ENCODE peak calls at places on chromosomes 4 and X, in ten cellular contexts. One of them, this sample, is unnamed.

GRCh38 chrX:110691446-110691845 is 104.2 kb downstream of the CHRDL1 start:
- DNase-seq in stomach: no peak
- DNase-seq in transverse colon: no peak
- DNase-seq in sigmoid colon: no peak
- DNase-seq in GM12878: no peak
- DNase-seq in esophagus muscularis mucosa: no peak
- DNase-seq in SK-N-SH: no peak
- DNase-seq in H1: no peak
- DNase-seq in A549: no peak
- DNase-seq in tibial nerve: no peak
- DNase-seq in this sample: no peak

GRCh38 chr4:61541474-61541873 is 341.3 kb downstream of the ADGRL3 start:
- DNase-seq in stomach: no peak
- DNase-seq in transverse colon: no peak
- DNase-seq in A549: no peak
- DNase-seq in sigmoid colon: no peak
- DNase-seq in SK-N-SH: no peak
- DNase-seq in GM12878: no peak
- DNase-seq in tibial nerve: no peak
- DNase-seq in H1: no peak
- DNase-seq in esophagus muscularis mucosa: no peak
- DNase-seq in this sample: no peak

GRCh38 chr4:99893991-99894981 is at the start of gene LAMTOR3:
- DNase-seq in stomach: peak; percentile 91
- DNase-seq in H1: peak; percentile 70
- DNase-seq in sigmoid colon: peak; percentile 96
- DNase-seq in transverse colon: peak; percentile 94
- DNase-seq in tibial nerve: peak; percentile 77
- DNase-seq in esophagus muscularis mucosa: peak; percentile 97
- DNase-seq in GM12878: peak; percentile 75
- DNase-seq in A549: peak; percentile 87
- DNase-seq in SK-N-SH: peak; percentile 96
- DNase-seq in this sample: peak; percentile 92

GRCh38 chr4:19523964-19524363 is 727.7 kb upstream of the SLIT2 start:
- DNase-seq in stomach: no peak
- DNase-seq in tibial nerve: no peak
- DNase-seq in A549: no peak
- DNase-seq in esophagus muscularis mucosa: no peak
- DNase-seq in H1: no peak
- DNase-seq in sigmoid colon: no peak
- DNase-seq in SK-N-SH: no peak
- DNase-seq in GM12878: no peak
- DNase-seq in transverse colon: no peak
- DNase-seq in this sample: no peak

GRCh38 chr4:56704074-56704473 is 23.0 kb upstream of the HOPX start:
- DNase-seq in stomach: no peak
- DNase-seq in A549: no peak
- DNase-seq in tibial nerve: no peak
- DNase-seq in transverse colon: no peak
- DNase-seq in esophagus muscularis mucosa: no peak
- DNase-seq in sigmoid colon: no peak
- DNase-seq in GM12878: no peak
- DNase-seq in H1: no peak
- DNase-seq in SK-N-SH: no peak
- DNase-seq in this sample: no peak

GRCh38 chr4:16890651-16891050 is 7.8 kb downstream of the LDB2 start:
- DNase-seq in transverse colon: no peak
- DNase-seq in esophagus muscularis mucosa: no peak
- DNase-seq in tibial nerve: no peak
- DNase-seq in GM12878: no peak
- DNase-seq in stomach: no peak
- DNase-seq in SK-N-SH: no peak
- DNase-seq in H1: no peak
- DNase-seq in A549: no peak
- DNase-seq in sigmoid colon: no peak
- DNase-seq in this sample: no peak

GRCh38 chr4:68651932-68652331 is 18.5 kb downstream of the UGT2B15 start:
- DNase-seq in sigmoid colon: no peak
- DNase-seq in GM12878: no peak
- DNase-seq in tibial nerve: no peak
- DNase-seq in stomach: no peak
- DNase-seq in esophagus muscularis mucosa: no peak
- DNase-seq in A549: no peak
- DNase-seq in H1: no peak
- DNase-seq in SK-N-SH: no peak
- DNase-seq in transverse colon: no peak
- DNase-seq in this sample: no peak

GRCh38 chr4:40253906-40254305 is 57.1 kb downstream of the RHOH start:
- DNase-seq in transverse colon: no peak
- DNase-seq in GM12878: no peak
- DNase-seq in SK-N-SH: no peak
- DNase-seq in stomach: no peak
- DNase-seq in tibial nerve: no peak
- DNase-seq in esophagus muscularis mucosa: no peak
- DNase-seq in sigmoid colon: no peak
- DNase-seq in H1: no peak
- DNase-seq in A549: no peak
- DNase-seq in this sample: no peak

GRCh38 chr4:38320833-38321232 is 343.2 kb upstream of the KLF3 start:
- DNase-seq in A549: no peak
- DNase-seq in H1: no peak
- DNase-seq in stomach: no peak
- DNase-seq in sigmoid colon: no peak
- DNase-seq in SK-N-SH: no peak
- DNase-seq in GM12878: no peak
- DNase-seq in esophagus muscularis mucosa: no peak
- DNase-seq in transverse colon: no peak
- DNase-seq in tibial nerve: no peak
- DNase-seq in this sample: no peak

GRCh38 chr4:81472249-81473085 is 760 bp upstream of the RASGEF1B start:
- DNase-seq in tibial nerve: no peak
- DNase-seq in sigmoid colon: peak; percentile 67
- DNase-seq in stomach: peak; percentile 35
- DNase-seq in SK-N-SH: peak; percentile 23
- DNase-seq in transverse colon: peak; percentile 57
- DNase-seq in A549: peak; percentile 28
- DNase-seq in esophagus muscularis mucosa: no peak
- DNase-seq in GM12878: peak; percentile 24
- DNase-seq in H1: no peak
- DNase-seq in this sample: peak; percentile 17

GRCh38 chr4:169410839-169411770 is 140.3 kb upstream of the SH3RF1 start:
- DNase-seq in esophagus muscularis mucosa: no peak
- DNase-seq in sigmoid colon: no peak
- DNase-seq in tibial nerve: no peak
- DNase-seq in SK-N-SH: peak; percentile 10
- DNase-seq in GM12878: peak; percentile 93
- DNase-seq in stomach: no peak
- DNase-seq in H1: no peak
- DNase-seq in transverse colon: peak; percentile 18
- DNase-seq in A549: peak; percentile 1
- DNase-seq in this sample: no peak

GRCh38 chrX:9644335-9644734 is 121.3 kb downstream of the GPR143 start:
- DNase-seq in GM12878: peak; percentile 61
- DNase-seq in A549: no peak
- DNase-seq in sigmoid colon: peak; percentile 73
- DNase-seq in transverse colon: no peak
- DNase-seq in stomach: no peak
- DNase-seq in esophagus muscularis mucosa: no peak
- DNase-seq in SK-N-SH: no peak
- DNase-seq in H1: no peak
- DNase-seq in tibial nerve: no peak
- DNase-seq in this sample: no peak

GRCh38 chrX:114344756-114345155 is 239.1 kb upstream of the HTR2C start:
- DNase-seq in esophagus muscularis mucosa: no peak
- DNase-seq in H1: no peak
- DNase-seq in A549: peak; percentile 25
- DNase-seq in tibial nerve: no peak
- DNase-seq in sigmoid colon: no peak
- DNase-seq in stomach: no peak
- DNase-seq in GM12878: no peak
- DNase-seq in transverse colon: no peak
- DNase-seq in SK-N-SH: peak; percentile 31
- DNase-seq in this sample: no peak

GRCh38 chr4:169663402-169663801 is 43.0 kb downstream of the CLCN3 start:
- DNase-seq in GM12878: no peak
- DNase-seq in tibial nerve: no peak
- DNase-seq in A549: no peak
- DNase-seq in stomach: no peak
- DNase-seq in transverse colon: no peak
- DNase-seq in esophagus muscularis mucosa: no peak
- DNase-seq in H1: no peak
- DNase-seq in sigmoid colon: no peak
- DNase-seq in SK-N-SH: no peak
- DNase-seq in this sample: no peak

GRCh38 chrX:15373986-15374385 is 10.2 kb downstream of the VEGFD start:
- DNase-seq in GM12878: no peak
- DNase-seq in A549: no peak
- DNase-seq in tibial nerve: no peak
- DNase-seq in esophagus muscularis mucosa: no peak
- DNase-seq in transverse colon: no peak
- DNase-seq in SK-N-SH: no peak
- DNase-seq in H1: no peak
- DNase-seq in sigmoid colon: no peak
- DNase-seq in stomach: no peak
- DNase-seq in this sample: no peak

GRCh38 chr4:3786196-3786869 is 20.1 kb downstream of the ADRA2C start:
- DNase-seq in esophagus muscularis mucosa: no peak
- DNase-seq in transverse colon: peak; percentile 49
- DNase-seq in GM12878: no peak
- DNase-seq in stomach: peak; percentile 34
- DNase-seq in sigmoid colon: no peak
- DNase-seq in A549: peak; percentile 45
- DNase-seq in H1: no peak
- DNase-seq in tibial nerve: no peak
- DNase-seq in SK-N-SH: peak; percentile 93
- DNase-seq in this sample: no peak

GRCh38 chr4:156085073-156085472 is 131.4 kb upstream of the CTSO start:
- DNase-seq in GM12878: no peak
- DNase-seq in SK-N-SH: no peak
- DNase-seq in sigmoid colon: no peak
- DNase-seq in stomach: no peak
- DNase-seq in tibial nerve: no peak
- DNase-seq in H1: no peak
- DNase-seq in transverse colon: no peak
- DNase-seq in esophagus muscularis mucosa: no peak
- DNase-seq in A549: no peak
- DNase-seq in this sample: no peak

GRCh38 chr4:180148737-180149136 is 2094.5 kb upstream of the TENM3 start:
- DNase-seq in A549: no peak
- DNase-seq in sigmoid colon: no peak
- DNase-seq in SK-N-SH: no peak
- DNase-seq in esophagus muscularis mucosa: no peak
- DNase-seq in tibial nerve: no peak
- DNase-seq in H1: no peak
- DNase-seq in GM12878: no peak
- DNase-seq in stomach: no peak
- DNase-seq in transverse colon: no peak
- DNase-seq in this sample: no peak

GRCh38 chrX:69298466-69299140 is 133.3 kb upstream of the PJA1 start:
- DNase-seq in H1: no peak
- DNase-seq in esophagus muscularis mucosa: no peak
- DNase-seq in sigmoid colon: no peak
- DNase-seq in stomach: no peak
- DNase-seq in transverse colon: no peak
- DNase-seq in SK-N-SH: no peak
- DNase-seq in A549: no peak
- DNase-seq in tibial nerve: no peak
- DNase-seq in GM12878: no peak
- DNase-seq in this sample: no peak
- TF ChIP-seq EP300 in H1: no peak
- TF ChIP-seq EP300 in esophagus muscularis mucosa: no peak
- TF ChIP-seq EP300 in sigmoid colon: no peak
- TF ChIP-seq EP300 in stomach: no peak
- TF ChIP-seq EP300 in transverse colon: no peak
- TF ChIP-seq EP300 in SK-N-SH: no peak
- TF ChIP-seq EP300 in A549: no peak
- TF ChIP-seq EP300 in tibial nerve: no peak
- TF ChIP-seq EP300 in GM12878: no peak
- TF ChIP-seq EP300 in this sample: no peak

GRCh38 chrX:7965436-7965835 is 38.2 kb upstream of the PNPLA4 start:
- DNase-seq in transverse colon: no peak
- DNase-seq in SK-N-SH: no peak
- DNase-seq in tibial nerve: no peak
- DNase-seq in esophagus muscularis mucosa: no peak
- DNase-seq in A549: no peak
- DNase-seq in sigmoid colon: no peak
- DNase-seq in stomach: no peak
- DNase-seq in GM12878: no peak
- DNase-seq in H1: no peak
- DNase-seq in this sample: no peak
- H3K4me3 ChIP-seq in transverse colon: no peak overlapping the region
- H3K4me3 ChIP-seq in SK-N-SH: no peak overlapping the region
- H3K4me3 ChIP-seq in tibial nerve: no peak overlapping the region
- H3K4me3 ChIP-seq in esophagus muscularis mucosa: no peak overlapping the region
- H3K4me3 ChIP-seq in A549: no peak overlapping the region
- H3K4me3 ChIP-seq in sigmoid colon: no peak overlapping the region
- H3K4me3 ChIP-seq in stomach: no peak overlapping the region
- H3K4me3 ChIP-seq in GM12878: no peak overlapping the region
- H3K4me3 ChIP-seq in H1: no peak overlapping the region
- H3K4me3 ChIP-seq in this sample: no peak overlapping the region

GRCh38 chr4:128979934-128980333 is 113.4 kb downstream of the SCLT1 start:
- DNase-seq in GM12878: no peak
- DNase-seq in SK-N-SH: peak; percentile 15
- DNase-seq in stomach: no peak
- DNase-seq in sigmoid colon: no peak
- DNase-seq in tibial nerve: no peak
- DNase-seq in A549: peak; percentile 38
- DNase-seq in esophagus muscularis mucosa: no peak
- DNase-seq in transverse colon: no peak
- DNase-seq in H1: no peak
- DNase-seq in this sample: no peak
- TF ChIP-seq EP300 in GM12878: no peak
- TF ChIP-seq EP300 in SK-N-SH: no peak
- TF ChIP-seq EP300 in stomach: no peak
- TF ChIP-seq EP300 in sigmoid colon: no peak
- TF ChIP-seq EP300 in tibial nerve: no peak
- TF ChIP-seq EP300 in A549: no peak
- TF ChIP-seq EP300 in esophagus muscularis mucosa: no peak
- TF ChIP-seq EP300 in transverse colon: no peak
- TF ChIP-seq EP300 in H1: no peak
- TF ChIP-seq EP300 in this sample: no peak

DNA sequence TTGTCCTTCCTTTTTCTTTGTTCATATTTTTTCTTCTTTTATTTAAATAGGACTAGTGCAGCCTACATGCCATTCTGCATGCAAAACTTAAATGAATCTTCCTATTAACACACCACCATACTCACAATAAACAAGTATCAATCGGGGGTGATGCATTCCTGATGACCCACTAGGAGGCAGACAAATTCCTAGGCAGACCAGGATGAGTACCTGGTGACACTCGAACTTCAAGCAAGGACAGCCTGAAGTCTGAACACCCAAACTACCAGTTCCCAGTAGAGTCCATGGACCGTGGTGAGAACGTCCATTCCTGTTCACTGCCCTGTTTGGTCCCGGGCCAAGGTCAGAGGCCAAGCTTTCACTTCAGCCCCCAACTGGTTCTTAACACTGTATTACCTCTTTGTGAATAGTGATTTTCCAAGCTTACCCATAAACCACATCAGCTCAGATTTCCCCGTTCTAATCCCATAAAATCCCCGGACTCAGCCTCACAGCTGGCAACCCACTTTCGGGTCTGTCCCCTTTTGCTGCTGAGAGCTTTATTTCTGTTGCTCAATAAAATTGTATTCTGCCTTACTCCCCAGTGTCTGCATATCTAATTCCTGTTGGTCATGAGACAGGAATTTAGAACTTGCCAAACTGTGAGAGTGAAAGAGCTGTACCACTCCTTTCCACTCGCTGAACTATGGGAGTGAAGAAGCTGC is 1286.6 kb downstream of the FSTL5 start:
- DNase-seq in GM12878: no peak
- DNase-seq in tibial nerve: no peak
- DNase-seq in A549: no peak
- DNase-seq in esophagus muscularis mucosa: no peak
- DNase-seq in stomach: no peak
- DNase-seq in sigmoid colon: no peak
- DNase-seq in transverse colon: no peak
- DNase-seq in H1: no peak
- DNase-seq in SK-N-SH: no peak
- DNase-seq in this sample: no peak
- H3K4me3 ChIP-seq in GM12878: no peak overlapping the region
- H3K4me3 ChIP-seq in tibial nerve: no peak overlapping the region
- H3K4me3 ChIP-seq in A549: no peak overlapping the region
- H3K4me3 ChIP-seq in esophagus muscularis mucosa: no peak overlapping the region
- H3K4me3 ChIP-seq in stomach: no peak overlapping the region
- H3K4me3 ChIP-seq in sigmoid colon: no peak overlapping the region
- H3K4me3 ChIP-seq in transverse colon: no peak overlapping the region
- H3K4me3 ChIP-seq in H1: no peak overlapping the region
- H3K4me3 ChIP-seq in SK-N-SH: no peak overlapping the region
- H3K4me3 ChIP-seq in this sample: no peak overlapping the region